ENCODE peak calls at places on chromosomes 3 and 15, in four cellular contexts. One of them, this sample, is unnamed.

GRCh38 chr3:109927161-109927560 is 589.8 kb upstream of the DPPA4 start:
- DNase-seq in PC-9: peak
- DNase-seq in psoas muscle: no peak
- DNase-seq in right cardiac atrium: no peak
- DNase-seq in this sample: peak

GRCh38 chr3:15284121-15284889 is 48.1 kb downstream of the SH3BP5 start:
- DNase-seq in PC-9: no peak
- DNase-seq in psoas muscle: no peak
- DNase-seq in right cardiac atrium: no peak
- DNase-seq in this sample: peak

GRCh38 chr3:132788299-132788698 is 66.1 kb upstream of the NPHP3 start:
- DNase-seq in PC-9: no peak
- DNase-seq in psoas muscle: no peak
- DNase-seq in right cardiac atrium: no peak
- DNase-seq in this sample: peak

GRCh38 chr3:57009367-57009766 is 51.1 kb upstream of the SPATA12 start:
- DNase-seq in PC-9: no peak
- DNase-seq in psoas muscle: no peak
- DNase-seq in right cardiac atrium: no peak
- DNase-seq in this sample: no peak

GRCh38 chr3:82496890-82497560 is 735.6 kb upstream of the GBE1 start:
- DNase-seq in PC-9: no peak
- DNase-seq in psoas muscle: no peak
- DNase-seq in right cardiac atrium: no peak
- DNase-seq in this sample: no peak

GRCh38 chr15:77251662-77252061 is 168.2 kb downstream of the PEAK1 start:
- DNase-seq in PC-9: no peak
- DNase-seq in psoas muscle: no peak
- DNase-seq in right cardiac atrium: no peak
- DNase-seq in this sample: peak

GRCh38 chr3:154214320-154214719 is 93.1 kb downstream of the ARHGEF26 start:
- DNase-seq in PC-9: no peak
- DNase-seq in psoas muscle: no peak
- DNase-seq in right cardiac atrium: no peak
- DNase-seq in this sample: peak

GRCh38 chr15:36356978-36357582 is 222.3 kb upstream of the CDIN1 start:
- DNase-seq in PC-9: no peak
- DNase-seq in psoas muscle: no peak
- DNase-seq in right cardiac atrium: no peak
- DNase-seq in this sample: peak

GRCh38 chr3:166372571-166373106 is 535.4 kb upstream of the BCHE start:
- DNase-seq in PC-9: no peak
- DNase-seq in psoas muscle: no peak
- DNase-seq in right cardiac atrium: no peak
- DNase-seq in this sample: no peak

GRCh38 chr3:178709047-178709446 is 172.8 kb downstream of the KCNMB2 start:
- DNase-seq in PC-9: no peak
- DNase-seq in psoas muscle: no peak
- DNase-seq in right cardiac atrium: no peak
- DNase-seq in this sample: no peak

GRCh38 chr15:82062479-82062878 is 16.7 kb upstream of the MEX3B start:
- DNase-seq in PC-9: no peak
- DNase-seq in psoas muscle: no peak
- DNase-seq in right cardiac atrium: no peak
- DNase-seq in this sample: no peak

GRCh38 chr15:49423021-49423420 is at the start of gene FGF7:
- DNase-seq in PC-9: no peak
- DNase-seq in psoas muscle: peak
- DNase-seq in right cardiac atrium: no peak
- DNase-seq in this sample: peak

GRCh38 chr3:71120012-71120411 is 463.5 kb downstream of the FOXP1 start:
- DNase-seq in PC-9: no peak
- DNase-seq in psoas muscle: no peak
- DNase-seq in right cardiac atrium: no peak
- DNase-seq in this sample: no peak

GRCh38 chr3:60839242-60839641 is 412.0 kb downstream of the FHIT start:
- DNase-seq in PC-9: no peak
- DNase-seq in psoas muscle: no peak
- DNase-seq in right cardiac atrium: no peak
- DNase-seq in this sample: peak

GRCh38 chr15:32878849-32879795 is 161.3 kb downstream of the GREM1 start:
- DNase-seq in PC-9: no peak
- DNase-seq in psoas muscle: no peak
- DNase-seq in right cardiac atrium: no peak
- DNase-seq in this sample: peak
- H3K4me3 ChIP-seq in PC-9: no peak
- H3K4me3 ChIP-seq in psoas muscle: no peak
- H3K4me3 ChIP-seq in right cardiac atrium: no peak
- H3K4me3 ChIP-seq in this sample: no peak

GRCh38 chr3:38641461-38642110 is 7.9 kb downstream of the SCN5A start:
- DNase-seq in PC-9: no peak
- DNase-seq in psoas muscle: no peak
- DNase-seq in right cardiac atrium: no peak
- DNase-seq in this sample: no peak
- H3K4me3 ChIP-seq in PC-9: no peak
- H3K4me3 ChIP-seq in psoas muscle: no peak
- H3K4me3 ChIP-seq in right cardiac atrium: no peak
- H3K4me3 ChIP-seq in this sample: no peak

GRCh38 chr3:156579427-156579851 is 24.5 kb upstream of the SSR3 start:
- DNase-seq in PC-9: no peak
- DNase-seq in psoas muscle: no peak
- DNase-seq in right cardiac atrium: no peak
- DNase-seq in this sample: no peak
- H3K4me3 ChIP-seq in PC-9: no peak
- H3K4me3 ChIP-seq in psoas muscle: no peak
- H3K4me3 ChIP-seq in right cardiac atrium: no peak
- H3K4me3 ChIP-seq in this sample: no peak

DNA sequence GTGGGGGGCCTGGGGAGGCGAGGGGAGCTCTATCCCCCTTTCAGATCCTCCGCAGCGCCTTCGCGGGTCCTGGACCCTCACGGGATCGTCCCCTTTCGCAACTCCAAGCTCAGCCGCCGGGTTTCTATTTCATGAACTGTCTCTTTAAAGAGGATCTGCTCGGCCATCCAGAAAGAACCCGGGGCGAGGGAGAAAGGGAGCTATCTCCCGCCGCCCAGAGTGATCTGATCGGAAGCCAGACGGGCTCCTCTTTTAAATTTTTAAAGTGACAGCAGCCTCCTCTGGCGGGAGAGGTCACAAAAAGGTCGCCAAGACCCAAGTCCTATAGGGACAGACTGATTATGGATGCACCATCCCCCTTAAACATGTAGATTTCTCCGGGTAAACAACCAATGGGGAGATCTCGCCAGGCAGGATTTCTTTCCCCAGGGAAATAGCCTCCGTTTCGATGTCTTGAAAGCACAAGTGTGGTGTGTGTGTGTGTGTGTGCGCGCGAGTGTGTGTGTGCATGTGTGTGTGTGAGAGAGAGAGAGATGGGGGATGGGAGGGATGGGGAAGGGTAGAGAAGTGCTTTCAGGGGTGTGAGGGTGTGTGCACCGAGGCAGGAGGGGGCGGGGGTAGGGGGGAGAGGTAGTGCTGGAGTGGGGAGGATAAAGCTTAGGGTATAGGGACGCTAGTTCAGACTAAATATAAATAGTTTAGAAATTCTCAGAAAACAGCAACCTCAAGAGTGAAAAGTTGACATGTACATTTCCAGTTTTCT is 516.1 kb downstream of the MECOM start:
- DNase-seq in PC-9: peak
- DNase-seq in psoas muscle: peak
- DNase-seq in right cardiac atrium: peak
- DNase-seq in this sample: peak
- H3K4me3 ChIP-seq in PC-9: peak
- H3K4me3 ChIP-seq in psoas muscle: peak
- H3K4me3 ChIP-seq in right cardiac atrium: peak
- H3K4me3 ChIP-seq in this sample: peak

GRCh38 chr3:8505621-8506020 is 4.0 kb downstream of the LMCD1 start:
- DNase-seq in PC-9: no peak
- DNase-seq in psoas muscle: no peak
- DNase-seq in right cardiac atrium: no peak
- DNase-seq in this sample: no peak

GRCh38 chr3:8504611-8504973 is 3.0 kb downstream of the LMCD1 start:
- DNase-seq in PC-9: no peak
- DNase-seq in psoas muscle: no peak
- DNase-seq in right cardiac atrium: no peak
- DNase-seq in this sample: no peak

GRCh38 chr3:8503461-8503860 is 1.8 kb downstream of the LMCD1 start:
- DNase-seq in PC-9: peak
- DNase-seq in psoas muscle: no peak
- DNase-seq in right cardiac atrium: no peak
- DNase-seq in this sample: peak

GRCh38 chr3:8501388-8502131 is at the start of gene LMCD1:
- DNase-seq in PC-9: peak
- DNase-seq in psoas muscle: peak
- DNase-seq in right cardiac atrium: peak
- DNase-seq in this sample: peak

GRCh38 chr3:8503871-8504610 is 2.4 kb downstream of the LMCD1 start:
- DNase-seq in PC-9: peak
- DNase-seq in psoas muscle: no peak
- DNase-seq in right cardiac atrium: no peak
- DNase-seq in this sample: no peak
- H3K4me3 ChIP-seq in PC-9: no peak
- H3K4me3 ChIP-seq in psoas muscle: peak
- H3K4me3 ChIP-seq in right cardiac atrium: peak
- H3K4me3 ChIP-seq in this sample: peak

DNA sequence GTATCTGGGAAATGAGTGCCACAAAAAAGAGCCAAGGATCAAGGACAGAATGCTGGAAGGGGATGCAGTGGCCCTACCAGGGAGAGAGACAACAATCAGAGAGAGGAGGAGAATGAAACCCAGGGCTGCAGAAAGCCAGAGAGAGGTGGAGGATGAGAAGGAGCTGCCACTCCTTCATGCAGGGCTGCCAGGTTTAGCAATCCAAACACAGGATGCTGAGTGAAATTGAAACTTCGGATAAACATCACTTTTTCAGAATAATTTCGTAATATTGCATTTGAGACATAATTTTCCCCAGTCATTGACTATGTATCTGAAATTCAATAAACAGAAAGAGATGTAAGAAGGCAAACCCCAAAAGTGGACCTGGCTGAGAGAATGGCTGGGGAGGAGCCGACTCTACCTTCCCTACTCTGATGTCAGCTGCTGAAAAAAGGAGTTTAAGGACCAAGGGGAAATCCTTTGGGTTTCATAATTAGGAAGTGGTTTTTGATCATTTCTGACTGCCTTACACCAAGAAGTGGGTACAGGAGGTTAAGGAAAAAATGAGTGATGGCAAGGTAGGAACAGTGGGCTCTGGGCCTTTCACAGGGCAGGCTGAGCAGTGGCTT is 33.8 kb downstream of the SLC9A9 start:
- DNase-seq in PC-9: no peak
- DNase-seq in psoas muscle: peak
- DNase-seq in right cardiac atrium: no peak
- DNase-seq in this sample: no peak
- H3K4me3 ChIP-seq in PC-9: no peak
- H3K4me3 ChIP-seq in psoas muscle: no peak
- H3K4me3 ChIP-seq in right cardiac atrium: no peak
- H3K4me3 ChIP-seq in this sample: no peak

This sample was measured in GM23248.